ENCODE peak calls at places on chromosome 1, in six cellular contexts. K is left lung, Y is mucosa of descending colon, J is HepG2, C is neural progenitor cell, W is A549. T is an unnamed sample. For H3K4me1, the result is how much of the 10 kb centered on the place peaks cover.

GRCh38 chr1:203665986-203666385 is 39.4 kb downstream of the ATP2B4 start:
- DNase-seq in Y (no peak), W (no peak), K (no peak), J (no peak), C (no peak), T (no peak)

GRCh38 chr1:18907914-18908845 is 5.8 kb upstream of the ALDH4A1 start:
- DNase-seq in W (no peak), K (no peak), Y (no peak), J (no peak), C (peak), T (no peak)

GRCh38 chr1:43453442-43454269 is at the start of gene HYI:
- DNase-seq in K (peak), W (peak), Y (peak), J (no peak), C (peak), T (peak)

GRCh38 chr1:168379110-168379860 is 98.6 kb downstream of the TBX19 start:
- DNase-seq in J (no peak), K (no peak), C (no peak), W (peak), Y (no peak), T (no peak)

GRCh38 chr1:151325646-151326429 is 1.4 kb downstream of the PI4KB start:
- DNase-seq in J (no peak), C (no peak), W (no peak), Y (no peak), K (no peak), T (no peak)

GRCh38 chr1:23747947-23748346 is 4.7 kb downstream of the ELOA start:
- DNase-seq in K (no peak), Y (no peak), J (no peak), C (no peak), W (no peak), T (no peak)

GRCh38 chr1:181485276-181486097 is 2.2 kb downstream of the CACNA1E start:
- DNase-seq in K (no peak), C (peak), W (no peak), Y (peak), J (no peak), T (no peak)

GRCh38 chr1:183058835-183059234 is 35.6 kb downstream of the LAMC1 start:
- DNase-seq in J (no peak), K (no peak), W (no peak), C (no peak), Y (no peak), T (no peak)

GRCh38 chr1:53725238-53725689 is 13.7 kb downstream of the GLIS1 start:
- DNase-seq in W (peak), J (peak), C (peak), Y (no peak), K (no peak), T (no peak)

GRCh38 chr1:226405411-226405988 is 2.4 kb downstream of the PARP1 start:
- DNase-seq in K (no peak), C (peak), J (no peak), Y (no peak), W (no peak), T (no peak)

GRCh38 chr1:226404904-226405222 is 3.0 kb downstream of the PARP1 start:
- DNase-seq in K (no peak), Y (no peak), J (no peak), W (no peak), C (peak), T (no peak)

GRCh38 chr1:226402615-226403521 is 5.0 kb downstream of the PARP1 start:
- DNase-seq in C (no peak), K (no peak), Y (no peak), J (no peak), W (no peak), T (no peak)

GRCh38 chr1:226404063-226404903 is 3.6 kb downstream of the PARP1 start:
- DNase-seq in C (no peak), K (no peak), Y (no peak), J (peak), W (no peak), T (no peak)

DNA sequence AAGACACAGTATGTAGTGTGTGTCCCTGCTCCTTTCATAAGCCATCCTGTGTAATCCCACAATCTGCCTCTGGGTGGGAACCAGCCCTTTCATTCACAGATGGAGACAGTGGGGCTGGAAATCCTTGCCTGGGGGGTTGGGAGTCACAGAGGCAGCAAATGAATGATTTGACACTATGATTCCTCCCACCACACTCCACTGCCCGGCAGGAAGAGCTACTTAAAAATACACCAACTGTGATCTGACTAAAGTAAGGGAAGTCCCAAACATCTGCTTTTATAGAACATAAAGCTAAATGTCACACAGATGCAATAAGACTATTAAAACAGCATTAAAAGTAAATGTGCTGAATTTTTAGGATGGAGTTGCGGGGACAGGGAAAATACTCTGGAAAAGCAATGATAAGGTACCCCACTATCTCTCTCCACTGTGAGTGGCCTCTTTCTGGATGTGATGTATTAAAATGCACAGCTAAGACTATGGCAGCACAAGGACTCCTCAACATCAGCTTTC is 4.3 kb downstream of the PARP1 start:
- DNase-seq in Y (no peak), C (no peak), J (no peak), W (no peak), K (no peak), T (no peak)
- H3K4me1 ChIP-seq in Y (under half), C (under half), J (half or more), W (under half), K (under half), T (half or more)

DNA sequence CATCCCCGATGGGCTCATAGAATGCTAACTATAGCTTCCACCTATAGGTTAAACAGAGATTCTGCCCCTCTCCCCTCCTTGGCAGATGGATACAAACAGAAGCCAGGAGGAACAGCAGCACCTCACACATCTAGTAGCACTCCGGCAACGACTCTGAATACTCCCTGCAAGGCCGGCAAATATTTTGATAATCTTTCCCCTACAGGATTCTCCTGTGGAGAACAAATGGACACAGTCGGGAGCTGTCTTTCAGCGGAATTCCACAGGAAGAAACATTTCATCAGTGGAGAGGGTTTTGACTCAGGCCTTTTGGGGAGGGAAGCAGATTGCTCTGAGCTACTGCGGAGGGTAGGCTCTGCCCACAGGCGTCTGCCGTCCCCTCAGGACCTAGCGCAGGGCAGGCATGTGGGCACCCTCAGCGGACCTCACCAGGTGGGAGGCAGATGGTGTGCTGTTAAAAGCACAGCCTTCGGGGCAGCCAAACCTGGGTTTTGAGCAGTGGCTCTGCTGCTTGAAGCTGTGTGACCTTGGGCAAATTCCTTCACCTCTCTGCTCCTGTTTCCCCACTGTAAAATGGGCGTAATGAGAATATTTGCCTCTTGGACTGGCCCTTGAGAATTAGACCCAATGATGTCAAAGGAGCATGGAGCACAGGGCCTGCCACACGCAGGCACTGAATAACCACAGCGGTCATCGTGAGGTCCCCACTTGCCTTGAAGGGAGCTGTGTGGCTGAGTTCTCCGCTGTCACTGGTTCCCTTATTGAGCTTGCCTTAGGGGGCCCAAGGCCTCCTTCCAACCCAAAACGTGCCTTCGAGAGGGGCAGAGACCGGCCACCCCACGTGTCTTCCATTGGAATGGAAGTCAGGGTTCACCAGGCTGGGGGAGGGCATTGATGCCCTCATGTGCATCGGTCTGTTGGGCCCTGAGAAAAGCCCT is 19.2 kb upstream of the BCAR3 start:
- DNase-seq in W (no peak), Y (no peak), C (no peak), J (no peak), K (no peak), T (peak)
- H3K4me1 ChIP-seq in W (half or more), Y (under half), C (under half), J (under half), K (under half), T (under half)

GRCh38 chr1:201024251-201024998 is 911 bp upstream of the KIF21B start:
- DNase-seq in J (peak), Y (no peak), W (no peak), K (no peak), C (peak), T (no peak)

GRCh38 chr1:201028473-201028889 is 5.0 kb upstream of the KIF21B start:
- DNase-seq in K (no peak), C (no peak), W (no peak), Y (peak), J (peak), T (no peak)

GRCh38 chr1:201025571-201026002 is 2.1 kb upstream of the KIF21B start:
- DNase-seq in C (peak), K (no peak), J (no peak), Y (no peak), W (peak), T (no peak)

GRCh38 chr1:201026234-201026633 is 2.7 kb upstream of the KIF21B start:
- DNase-seq in J (no peak), K (no peak), C (no peak), W (no peak), Y (no peak), T (no peak)

DNA sequence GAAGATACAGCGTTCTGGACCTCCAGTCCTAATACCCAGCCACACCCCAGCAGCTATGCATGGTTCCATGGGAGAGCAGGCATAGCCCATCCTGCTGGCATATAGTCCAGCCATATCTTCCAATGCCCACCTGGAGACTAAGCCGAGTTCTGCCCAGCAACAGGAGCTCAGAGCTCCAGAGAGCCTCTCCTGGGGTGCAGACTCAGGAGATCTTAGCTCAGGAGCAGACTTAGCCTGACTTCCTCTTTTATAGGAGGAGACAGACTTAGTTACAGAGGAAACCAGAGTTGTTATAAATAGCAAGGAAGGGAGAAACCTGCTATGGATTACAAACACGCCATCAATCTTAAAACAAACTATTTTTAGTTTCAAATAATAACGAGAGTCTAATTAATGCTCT is 3.2 kb upstream of the KIF21B start:
- DNase-seq in C (no peak), K (no peak), W (no peak), Y (no peak), J (no peak), T (no peak)
- H3K4me1 ChIP-seq in C (under half), K (under half), W (under half), Y (under half), J (under half), T (under half)

GRCh38 chr1:155135416-155136197 is at the start of gene SLC50A1:
- DNase-seq in Y (peak), C (peak), J (peak), W (peak), K (peak), T (peak)

GRCh38 chr1:155136728-155137127 is 1.1 kb downstream of the SLC50A1 start:
- DNase-seq in C (no peak), K (no peak), Y (peak), J (no peak), W (no peak), T (no peak)

GRCh38 chr1:155133799-155134281 is 1.8 kb upstream of the SLC50A1 start:
- DNase-seq in Y (peak), K (no peak), W (no peak), J (peak), C (no peak), T (no peak)

GRCh38 chr1:155134322-155134721 is 1.3 kb upstream of the SLC50A1 start:
- DNase-seq in Y (no peak), W (no peak), K (no peak), J (no peak), C (no peak), T (no peak)

GRCh38 chr1:155134858-155135415 is 715 bp upstream of the SLC50A1 start:
- DNase-seq in C (peak), Y (peak), K (peak), J (peak), W (peak), T (peak)
- H3K4me1 ChIP-seq in C (under half), Y (under half), K (under half), J (half or more), W (under half), T (under half)